ENCODE peak calls at places on chromosomes 4 and X, in six cellular contexts. One of them, this sample, is unnamed.

GRCh38 chr4:156294577-156294976 is 340.9 kb upstream of the CTSO start:
- DNase-seq in HCT116: peak; percentile 76
- DNase-seq in SK-N-SH: peak; percentile 6
- DNase-seq in H1: peak; percentile 13
- DNase-seq in K562: no peak
- DNase-seq in HepG2: peak; percentile 35
- DNase-seq in this sample: no peak

GRCh38 chrX:123454712-123455431 is 270.8 kb downstream of the GRIA3 start:
- DNase-seq in HepG2: no peak
- DNase-seq in SK-N-SH: no peak
- DNase-seq in K562: peak; percentile 6
- DNase-seq in HCT116: no peak
- DNase-seq in H1: no peak
- DNase-seq in this sample: no peak

GRCh38 chrX:1598876-1599790 is 7.7 kb downstream of the AKAP17A start:
- DNase-seq in K562: no peak
- DNase-seq in SK-N-SH: no peak
- DNase-seq in HepG2: no peak
- DNase-seq in HCT116: no peak
- DNase-seq in H1: no peak
- DNase-seq in this sample: no peak

GRCh38 chrX:259692-260355 is 21.4 kb upstream of the PLCXD1 start:
- DNase-seq in SK-N-SH: no peak
- DNase-seq in HCT116: no peak
- DNase-seq in K562: peak; percentile 9
- DNase-seq in HepG2: no peak
- DNase-seq in H1: no peak
- DNase-seq in this sample: peak; percentile 44

GRCh38 chr4:22733816-22734215 is 41.1 kb downstream of the GBA3 start:
- DNase-seq in H1: no peak
- DNase-seq in HepG2: no peak
- DNase-seq in K562: no peak
- DNase-seq in SK-N-SH: no peak
- DNase-seq in HCT116: no peak
- DNase-seq in this sample: no peak

GRCh38 chr4:72325215-72325614 is 243.8 kb downstream of the ADAMTS3 start:
- DNase-seq in HepG2: no peak
- DNase-seq in H1: no peak
- DNase-seq in SK-N-SH: no peak
- DNase-seq in HCT116: no peak
- DNase-seq in K562: no peak
- DNase-seq in this sample: no peak

GRCh38 chr4:56078866-56079265 is 130.1 kb downstream of the CEP135 start:
- DNase-seq in K562: no peak
- DNase-seq in SK-N-SH: no peak
- DNase-seq in H1: no peak
- DNase-seq in HCT116: no peak
- DNase-seq in HepG2: no peak
- DNase-seq in this sample: no peak

GRCh38 chrX:132467029-132467428 is 21.8 kb downstream of the MBNL3 start:
- DNase-seq in HepG2: no peak
- DNase-seq in H1: no peak
- DNase-seq in SK-N-SH: no peak
- DNase-seq in K562: no peak
- DNase-seq in HCT116: no peak
- DNase-seq in this sample: no peak

GRCh38 chr4:72886602-72887001 is 182.9 kb downstream of the COX18 start:
- DNase-seq in HepG2: no peak
- DNase-seq in K562: peak; percentile 13
- DNase-seq in SK-N-SH: peak; percentile 16
- DNase-seq in H1: no peak
- DNase-seq in HCT116: no peak
- DNase-seq in this sample: peak; percentile 7

GRCh38 chrX:102154900-102155805 is 624 bp downstream of the BEX5 start:
- DNase-seq in K562: no peak
- DNase-seq in H1: no peak
- DNase-seq in SK-N-SH: peak; percentile 9
- DNase-seq in HCT116: no peak
- DNase-seq in HepG2: no peak
- DNase-seq in this sample: peak; percentile 3

DNA sequence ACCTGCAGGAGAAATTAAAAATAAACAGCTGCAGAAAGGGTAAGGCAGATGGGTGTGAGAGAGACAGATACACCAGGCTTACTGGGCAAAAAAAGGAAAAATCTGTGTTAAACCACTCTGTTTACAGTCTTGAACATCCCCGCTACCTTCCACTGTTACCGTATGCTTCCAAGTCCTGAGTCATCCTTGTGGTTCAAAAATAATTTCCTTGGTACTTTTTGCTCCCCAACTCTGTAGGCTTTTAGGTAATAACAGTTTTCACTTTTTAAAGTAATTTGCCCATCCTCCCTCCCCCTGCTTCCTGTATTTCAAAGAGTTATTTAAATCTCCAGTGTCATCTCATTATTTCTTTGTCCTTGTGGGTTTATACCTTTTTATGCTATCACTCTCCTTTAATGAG is 210.1 kb upstream of the FAT4 start:
- DNase-seq in HepG2: no peak
- DNase-seq in H1: no peak
- DNase-seq in K562: no peak
- DNase-seq in SK-N-SH: no peak
- DNase-seq in HCT116: no peak
- DNase-seq in this sample: no peak
- TF ChIP-seq JUND in HepG2: no peak
- TF ChIP-seq JUND in H1: no peak
- TF ChIP-seq JUND in K562: no peak
- TF ChIP-seq JUND in SK-N-SH: no peak
- TF ChIP-seq JUND in HCT116: no peak
- TF ChIP-seq JUND in this sample: no peak

GRCh38 chr4:68451246-68452211 is 4.3 kb downstream of the TMPRSS11E start:
- DNase-seq in HepG2: no peak
- DNase-seq in H1: peak; percentile 44
- DNase-seq in HCT116: no peak
- DNase-seq in SK-N-SH: no peak
- DNase-seq in K562: no peak
- DNase-seq in this sample: peak; percentile 35
- TF ChIP-seq JUND in HepG2: no peak
- TF ChIP-seq JUND in H1: peak; percentile 77
- TF ChIP-seq JUND in HCT116: no peak
- TF ChIP-seq JUND in SK-N-SH: no peak
- TF ChIP-seq JUND in K562: no peak
- TF ChIP-seq JUND in this sample: no peak

DNA sequence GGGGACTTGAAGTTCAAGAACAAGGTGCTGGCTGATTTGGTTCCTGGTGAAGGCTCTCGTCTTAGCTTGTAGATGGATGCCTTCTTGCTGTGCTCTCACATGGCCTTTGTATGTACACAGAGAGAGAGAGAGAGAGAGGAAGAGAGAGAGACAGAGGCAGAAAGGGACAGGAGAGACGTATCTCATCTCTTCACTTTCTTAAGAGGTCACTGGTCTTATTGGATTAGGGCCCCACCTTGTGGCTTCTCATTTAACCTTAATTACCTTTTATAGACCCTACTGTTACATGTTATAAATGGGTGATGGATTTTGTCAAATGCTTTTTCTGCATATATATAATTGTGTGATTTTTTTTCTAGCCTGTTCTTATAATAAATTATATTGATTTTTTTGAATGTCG is 1444.2 kb downstream of the ADGRL3 start:
- DNase-seq in K562: no peak
- DNase-seq in HepG2: peak; percentile 15
- DNase-seq in HCT116: no peak
- DNase-seq in H1: no peak
- DNase-seq in SK-N-SH: no peak
- DNase-seq in this sample: peak; percentile 53
- TF ChIP-seq JUND in K562: no peak
- TF ChIP-seq JUND in HepG2: no peak
- TF ChIP-seq JUND in HCT116: no peak
- TF ChIP-seq JUND in H1: peak; percentile 34
- TF ChIP-seq JUND in SK-N-SH: no peak
- TF ChIP-seq JUND in this sample: no peak

DNA sequence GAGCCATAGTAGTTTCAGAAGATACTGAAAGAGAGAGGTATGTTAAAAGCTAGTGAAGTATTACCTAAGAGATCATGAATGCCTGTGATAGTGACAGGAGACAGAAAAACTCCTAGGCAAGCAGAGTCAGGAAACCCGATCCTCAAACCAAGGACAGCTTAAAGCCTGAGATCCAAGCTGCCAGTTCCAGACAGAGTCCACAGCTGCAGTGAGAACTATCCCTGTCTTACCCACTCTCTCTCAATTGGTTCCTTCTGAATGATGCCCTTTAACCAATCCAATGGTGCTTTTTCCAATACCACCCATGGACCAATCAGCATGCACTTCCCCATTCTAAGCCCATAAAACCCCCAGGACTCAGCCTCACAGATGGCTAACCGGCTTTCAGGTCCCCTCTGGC is 90.4 kb upstream of the PCDH10 start:
- DNase-seq in HCT116: no peak
- DNase-seq in K562: no peak
- DNase-seq in HepG2: no peak
- DNase-seq in SK-N-SH: no peak
- DNase-seq in H1: no peak
- DNase-seq in this sample: no peak
- TF ChIP-seq JUND in HCT116: no peak
- TF ChIP-seq JUND in K562: no peak
- TF ChIP-seq JUND in HepG2: no peak
- TF ChIP-seq JUND in SK-N-SH: no peak
- TF ChIP-seq JUND in H1: no peak
- TF ChIP-seq JUND in this sample: no peak

GRCh38 chr4:121535351-121535750 is 154.5 kb upstream of the QRFPR start:
- DNase-seq in HepG2: no peak
- DNase-seq in K562: no peak
- DNase-seq in H1: no peak
- DNase-seq in HCT116: no peak
- DNase-seq in SK-N-SH: no peak
- DNase-seq in this sample: no peak
- TF ChIP-seq JUND in HepG2: no peak
- TF ChIP-seq JUND in K562: no peak
- TF ChIP-seq JUND in H1: no peak
- TF ChIP-seq JUND in HCT116: no peak
- TF ChIP-seq JUND in SK-N-SH: no peak
- TF ChIP-seq JUND in this sample: no peak

DNA sequence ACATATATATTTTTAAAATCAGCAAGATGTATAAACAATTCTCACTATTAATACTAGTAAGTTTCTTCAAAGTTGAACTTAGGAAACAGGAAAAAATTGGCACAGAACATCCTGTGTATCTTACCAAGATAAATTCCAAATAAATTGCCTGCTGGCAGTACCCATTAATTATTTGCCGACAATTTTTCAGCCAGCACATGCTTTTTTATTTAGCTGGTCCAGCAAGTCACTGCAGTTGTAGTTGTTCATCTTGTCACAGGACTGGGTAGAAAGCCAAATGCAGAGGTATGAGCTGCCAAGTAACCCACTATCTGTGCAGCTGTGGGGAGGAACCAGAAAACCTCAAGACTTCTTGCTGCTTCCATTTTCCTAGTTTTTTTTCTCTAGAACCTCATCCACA is 113.4 kb downstream of the PACRGL start:
- DNase-seq in HCT116: no peak
- DNase-seq in K562: no peak
- DNase-seq in HepG2: no peak
- DNase-seq in SK-N-SH: no peak
- DNase-seq in H1: no peak
- DNase-seq in this sample: no peak
- TF ChIP-seq JUND in HCT116: no peak
- TF ChIP-seq JUND in K562: no peak
- TF ChIP-seq JUND in HepG2: no peak
- TF ChIP-seq JUND in SK-N-SH: no peak
- TF ChIP-seq JUND in H1: no peak
- TF ChIP-seq JUND in this sample: no peak

This sample was measured in T47D.